ENCODE peak calls at places on chromosomes 1 and 21, in nine cellular contexts. H is body of pancreas, J is transverse colon, U is GM12891, W is A549, B is sigmoid colon, M is ovary, L is Peyer's patch, I is heart left ventricle. F is an unnamed sample.
A peak's percentile ranks its signal among the peaks of the same experiment; 100 is the strongest.

GRCh38 chr1:111725192-111725591 is 14.0 kb downstream of the INKA2 start:
- DNase-seq in B (peak; percentile 79), W (no peak), M (no peak), L (no peak), J (no peak), H (no peak), U (no peak), I (peak; percentile 74), F (peak; percentile 83)

GRCh38 chr1:153150846-153151245 is at the start of gene SPRR2G:
- DNase-seq in H (no peak), U (no peak), B (no peak), W (no peak), M (no peak), J (no peak), I (no peak), L (no peak), F (no peak)

GRCh38 chr1:152441756-152442155 is 27.7 kb upstream of the CRNN start:
- DNase-seq in J (no peak), H (no peak), M (no peak), W (no peak), U (no peak), I (no peak), L (no peak), B (no peak), F (no peak)

GRCh38 chr1:118944133-118944532 is 44.0 kb downstream of the TBX15 start:
- DNase-seq in I (no peak), J (no peak), H (no peak), W (no peak), M (no peak), L (no peak), B (no peak), U (no peak), F (no peak)

GRCh38 chr1:89050649-89051033 is 14.4 kb downstream of the GBP1 start:
- DNase-seq in H (no peak), I (no peak), M (no peak), J (no peak), L (no peak), U (no peak), B (no peak), W (no peak), F (no peak)

GRCh38 chr1:11483581-11484320 is 4.8 kb downstream of the DISP3 start:
- DNase-seq in B (no peak), L (no peak), M (no peak), U (no peak), I (no peak), W (no peak), J (no peak), H (no peak), F (no peak)

GRCh38 chr1:75602486-75602885 is 8.4 kb downstream of the SLC44A5 start:
- DNase-seq in H (no peak), I (no peak), B (no peak), L (no peak), U (no peak), M (no peak), J (no peak), W (no peak), F (no peak)

GRCh38 chr1:155912056-155912536 is 947 bp upstream of the RIT1 start:
- DNase-seq in L (no peak), I (no peak), J (no peak), W (no peak), B (no peak), H (no peak), M (no peak), U (no peak), F (no peak)

GRCh38 chr21:41774467-41775151 is 7.8 kb upstream of the RIPK4 start:
- DNase-seq in L (no peak), B (no peak), H (no peak), J (no peak), M (no peak), W (no peak), U (no peak), I (no peak), F (no peak)

GRCh38 chr1:207806531-207807394 is 54.9 kb downstream of the CD46 start:
- DNase-seq in H (no peak), J (no peak), L (no peak), W (no peak), I (no peak), U (no peak), M (no peak), B (no peak), F (no peak)

GRCh38 chr1:226661271-226661670 is 77.8 kb downstream of the ITPKB start:
- DNase-seq in J (no peak), B (no peak), W (no peak), I (no peak), M (no peak), H (no peak), U (no peak), L (no peak), F (no peak)

GRCh38 chr21:20728691-20729090 is 269.5 kb upstream of the NCAM2 start:
- DNase-seq in W (no peak), U (no peak), L (no peak), H (no peak), M (no peak), B (no peak), I (no peak), J (peak; percentile 72), F (no peak)

GRCh38 chr1:181100015-181100905 is 11.8 kb downstream of the IER5 start:
- DNase-seq in B (no peak), U (no peak), I (no peak), H (no peak), L (no peak), J (no peak), M (no peak), W (no peak), F (no peak)

GRCh38 chr1:216531308-216532239 is 108.3 kb upstream of the USH2A start:
- DNase-seq in I (no peak), W (no peak), J (no peak), M (no peak), B (no peak), H (peak; percentile 5), U (no peak), L (no peak), F (peak; percentile 21)

GRCh38 chr21:41979335-41979734 is 25.5 kb upstream of the C2CD2 start:
- DNase-seq in L (no peak), J (no peak), I (no peak), M (no peak), U (no peak), H (no peak), W (no peak), B (no peak), F (no peak)

GRCh38 chr21:37365657-37366487 is 701 bp upstream of the DYRK1A start:
- DNase-seq in L (peak; percentile 83), M (peak; percentile 67), U (no peak), J (peak; percentile 76), H (peak; percentile 74), B (peak; percentile 82), W (peak; percentile 19), I (peak; percentile 76), F (peak; percentile 61)
- TF ChIP-seq POLR2A in L (peak; percentile 72), M (peak; percentile 66), U (peak; percentile 21), J (peak; percentile 84), H (peak; percentile 87), B (peak; percentile 54), W (peak; percentile 52), I (no peak), F (peak; percentile 15)

GRCh38 chr1:36150296-36151132 is 1.2 kb upstream of the TRAPPC3 start:
- DNase-seq in U (peak; percentile 58), B (peak; percentile 98), H (peak; percentile 96), W (peak; percentile 82), I (peak; percentile 93), L (peak; percentile 95), M (peak; percentile 91), J (peak; percentile 94), F (peak; percentile 95)
- TF ChIP-seq POLR2A in U (no peak), B (peak; percentile 37), H (peak; percentile 82), W (peak; percentile 48), I (no peak), L (peak; percentile 68), M (no peak), J (peak; percentile 75), F (peak; percentile 39)

GRCh38 chr1:229342902-229343587 is at the start of gene CCSAP:
- DNase-seq in J (peak; percentile 63), L (peak; percentile 74), B (peak; percentile 69), I (peak; percentile 58), U (peak; percentile 45), M (peak; percentile 51), W (peak; percentile 49), H (peak; percentile 40), F (peak; percentile 57)
- TF ChIP-seq POLR2A in J (no peak), L (no peak), B (no peak), I (no peak), U (no peak), M (no peak), W (no peak), H (no peak), F (no peak)

GRCh38 chr1:26945138-26945537 is 15.1 kb downstream of the KDF1 start:
- DNase-seq in B (no peak), J (no peak), H (no peak), I (no peak), U (no peak), L (no peak), M (no peak), W (no peak), F (no peak)
- TF ChIP-seq POLR2A in B (no peak), J (no peak), H (no peak), I (no peak), U (no peak), L (no peak), M (no peak), W (no peak), F (no peak)

GRCh38 chr1:24536391-24536840 is 19.5 kb upstream of the NCMAP start:
- DNase-seq in U (no peak), I (no peak), W (no peak), M (no peak), J (peak; percentile 75), L (peak; percentile 94), B (no peak), H (peak; percentile 39), F (peak; percentile 25)

GRCh38 chr1:24540051-24540905 is 15.6 kb upstream of the NCMAP start:
- DNase-seq in J (no peak), M (no peak), L (no peak), U (no peak), I (no peak), B (no peak), W (no peak), H (no peak), F (no peak)

GRCh38 chr1:24535778-24536177 is 20.1 kb upstream of the NCMAP start:
- DNase-seq in U (no peak), J (no peak), M (no peak), H (no peak), W (no peak), B (no peak), I (no peak), L (no peak), F (no peak)

GRCh38 chr1:24535021-24535424 is 20.9 kb upstream of the NCMAP start:
- DNase-seq in L (peak; percentile 85), J (peak; percentile 54), I (no peak), M (no peak), U (no peak), H (no peak), W (no peak), B (no peak), F (no peak)
- TF ChIP-seq POLR2A in L (no peak), J (no peak), I (no peak), M (no peak), U (no peak), H (no peak), W (no peak), B (no peak), F (no peak)